ENCODE peak calls at places on chromosomes 7 and 10, in six cellular contexts. One of them, this sample, is unnamed.
A peak's percentile ranks its signal among the peaks of the same experiment; 100 is the strongest.

GRCh38 chr7:92754756-92755581 is 81.4 kb downstream of the CDK6 start:
- DNase-seq in stimulated activated effector memory CD8-positive, alpha-beta T cell treated with anti-CD3 and anti-CD28 coated beads, Interleukin-12 subunit alpha, Interleukin-12 subunit beta, amount 100 ng/mL, for 72 hours: no peak
- DNase-seq in activated CD8-positive, alpha-beta memory T cell treated with anti-CD3 and anti-CD28 coated beads, Interleukin-2, amount 10 ng/mL, durations not matched to agents 7 days and 5 days: no peak
- DNase-seq in memory B cell: no peak
- DNase-seq in A549: no peak
- DNase-seq in NCI-H510A treated with DMSO at 0.1 percent for 48 hours: no peak
- DNase-seq in this sample: no peak

GRCh38 chr10:61068471-61068870 is 124.5 kb upstream of the RHOBTB1 start:
- DNase-seq in stimulated activated effector memory CD8-positive, alpha-beta T cell treated with anti-CD3 and anti-CD28 coated beads, Interleukin-12 subunit alpha, Interleukin-12 subunit beta, amount 100 ng/mL, for 72 hours: no peak
- DNase-seq in activated CD8-positive, alpha-beta memory T cell treated with anti-CD3 and anti-CD28 coated beads, Interleukin-2, amount 10 ng/mL, durations not matched to agents 7 days and 5 days: no peak
- DNase-seq in memory B cell: no peak
- DNase-seq in A549: no peak
- DNase-seq in NCI-H510A treated with DMSO at 0.1 percent for 48 hours: no peak
- DNase-seq in this sample: no peak

GRCh38 chr10:119250641-119251314 is 43.4 kb downstream of the GRK5 start:
- DNase-seq in stimulated activated effector memory CD8-positive, alpha-beta T cell treated with anti-CD3 and anti-CD28 coated beads, Interleukin-12 subunit alpha, Interleukin-12 subunit beta, amount 100 ng/mL, for 72 hours: no peak
- DNase-seq in activated CD8-positive, alpha-beta memory T cell treated with anti-CD3 and anti-CD28 coated beads, Interleukin-2, amount 10 ng/mL, durations not matched to agents 7 days and 5 days: no peak
- DNase-seq in memory B cell: no peak
- DNase-seq in A549: peak; percentile 66
- DNase-seq in NCI-H510A treated with DMSO at 0.1 percent for 48 hours: no peak
- DNase-seq in this sample: no peak

GRCh38 chr10:117140525-117140902 is 2.4 kb upstream of the VAX1 start:
- DNase-seq in stimulated activated effector memory CD8-positive, alpha-beta T cell treated with anti-CD3 and anti-CD28 coated beads, Interleukin-12 subunit alpha, Interleukin-12 subunit beta, amount 100 ng/mL, for 72 hours: no peak
- DNase-seq in activated CD8-positive, alpha-beta memory T cell treated with anti-CD3 and anti-CD28 coated beads, Interleukin-2, amount 10 ng/mL, durations not matched to agents 7 days and 5 days: no peak
- DNase-seq in memory B cell: no peak
- DNase-seq in A549: no peak
- DNase-seq in NCI-H510A treated with DMSO at 0.1 percent for 48 hours: no peak
- DNase-seq in this sample: no peak

GRCh38 chr7:151801782-151802468 is 75.0 kb downstream of the PRKAG2 start:
- DNase-seq in stimulated activated effector memory CD8-positive, alpha-beta T cell treated with anti-CD3 and anti-CD28 coated beads, Interleukin-12 subunit alpha, Interleukin-12 subunit beta, amount 100 ng/mL, for 72 hours: no peak
- DNase-seq in activated CD8-positive, alpha-beta memory T cell treated with anti-CD3 and anti-CD28 coated beads, Interleukin-2, amount 10 ng/mL, durations not matched to agents 7 days and 5 days: no peak
- DNase-seq in memory B cell: no peak
- DNase-seq in A549: no peak
- DNase-seq in NCI-H510A treated with DMSO at 0.1 percent for 48 hours: no peak
- DNase-seq in this sample: no peak

GRCh38 chr10:86521620-86522384 is at the start of gene WAPL:
- DNase-seq in stimulated activated effector memory CD8-positive, alpha-beta T cell treated with anti-CD3 and anti-CD28 coated beads, Interleukin-12 subunit alpha, Interleukin-12 subunit beta, amount 100 ng/mL, for 72 hours: peak; percentile 96
- DNase-seq in activated CD8-positive, alpha-beta memory T cell treated with anti-CD3 and anti-CD28 coated beads, Interleukin-2, amount 10 ng/mL, durations not matched to agents 7 days and 5 days: peak; percentile 95
- DNase-seq in memory B cell: peak; percentile 91
- DNase-seq in A549: peak; percentile 95
- DNase-seq in NCI-H510A treated with DMSO at 0.1 percent for 48 hours: peak; percentile 85
- DNase-seq in this sample: peak; percentile 89

GRCh38 chr10:98047009-98047741 is 16.8 kb upstream of the CRTAC1 start:
- DNase-seq in stimulated activated effector memory CD8-positive, alpha-beta T cell treated with anti-CD3 and anti-CD28 coated beads, Interleukin-12 subunit alpha, Interleukin-12 subunit beta, amount 100 ng/mL, for 72 hours: no peak
- DNase-seq in activated CD8-positive, alpha-beta memory T cell treated with anti-CD3 and anti-CD28 coated beads, Interleukin-2, amount 10 ng/mL, durations not matched to agents 7 days and 5 days: no peak
- DNase-seq in memory B cell: no peak
- DNase-seq in A549: no peak
- DNase-seq in NCI-H510A treated with DMSO at 0.1 percent for 48 hours: no peak
- DNase-seq in this sample: no peak

GRCh38 chr10:129411146-129411705 is 55.8 kb upstream of the MGMT start:
- DNase-seq in stimulated activated effector memory CD8-positive, alpha-beta T cell treated with anti-CD3 and anti-CD28 coated beads, Interleukin-12 subunit alpha, Interleukin-12 subunit beta, amount 100 ng/mL, for 72 hours: no peak
- DNase-seq in activated CD8-positive, alpha-beta memory T cell treated with anti-CD3 and anti-CD28 coated beads, Interleukin-2, amount 10 ng/mL, durations not matched to agents 7 days and 5 days: no peak
- DNase-seq in memory B cell: no peak
- DNase-seq in A549: no peak
- DNase-seq in NCI-H510A treated with DMSO at 0.1 percent for 48 hours: no peak
- DNase-seq in this sample: no peak

GRCh38 chr7:39810710-39811109 is 139.3 kb upstream of the CDK13 start:
- DNase-seq in stimulated activated effector memory CD8-positive, alpha-beta T cell treated with anti-CD3 and anti-CD28 coated beads, Interleukin-12 subunit alpha, Interleukin-12 subunit beta, amount 100 ng/mL, for 72 hours: no peak
- DNase-seq in activated CD8-positive, alpha-beta memory T cell treated with anti-CD3 and anti-CD28 coated beads, Interleukin-2, amount 10 ng/mL, durations not matched to agents 7 days and 5 days: no peak
- DNase-seq in memory B cell: no peak
- DNase-seq in A549: no peak
- DNase-seq in NCI-H510A treated with DMSO at 0.1 percent for 48 hours: no peak
- DNase-seq in this sample: no peak

GRCh38 chr7:149285581-149285975 is 23.6 kb downstream of the ZNF783 start:
- DNase-seq in stimulated activated effector memory CD8-positive, alpha-beta T cell treated with anti-CD3 and anti-CD28 coated beads, Interleukin-12 subunit alpha, Interleukin-12 subunit beta, amount 100 ng/mL, for 72 hours: no peak
- DNase-seq in activated CD8-positive, alpha-beta memory T cell treated with anti-CD3 and anti-CD28 coated beads, Interleukin-2, amount 10 ng/mL, durations not matched to agents 7 days and 5 days: no peak
- DNase-seq in memory B cell: no peak
- DNase-seq in A549: peak; percentile 15
- DNase-seq in NCI-H510A treated with DMSO at 0.1 percent for 48 hours: no peak
- DNase-seq in this sample: peak; percentile 19

GRCh38 chr7:100607111-100607510 is 4.9 kb downstream of the PCOLCE start:
- DNase-seq in stimulated activated effector memory CD8-positive, alpha-beta T cell treated with anti-CD3 and anti-CD28 coated beads, Interleukin-12 subunit alpha, Interleukin-12 subunit beta, amount 100 ng/mL, for 72 hours: no peak
- DNase-seq in activated CD8-positive, alpha-beta memory T cell treated with anti-CD3 and anti-CD28 coated beads, Interleukin-2, amount 10 ng/mL, durations not matched to agents 7 days and 5 days: no peak
- DNase-seq in memory B cell: no peak
- DNase-seq in A549: no peak
- DNase-seq in NCI-H510A treated with DMSO at 0.1 percent for 48 hours: no peak
- DNase-seq in this sample: no peak

GRCh38 chr7:69656890-69657289 is 58.6 kb downstream of the AUTS2 start:
- DNase-seq in stimulated activated effector memory CD8-positive, alpha-beta T cell treated with anti-CD3 and anti-CD28 coated beads, Interleukin-12 subunit alpha, Interleukin-12 subunit beta, amount 100 ng/mL, for 72 hours: no peak
- DNase-seq in activated CD8-positive, alpha-beta memory T cell treated with anti-CD3 and anti-CD28 coated beads, Interleukin-2, amount 10 ng/mL, durations not matched to agents 7 days and 5 days: no peak
- DNase-seq in memory B cell: no peak
- DNase-seq in A549: no peak
- DNase-seq in NCI-H510A treated with DMSO at 0.1 percent for 48 hours: no peak
- DNase-seq in this sample: no peak

GRCh38 chr7:16984346-16984745 is 102.6 kb upstream of the AGR3 start:
- DNase-seq in stimulated activated effector memory CD8-positive, alpha-beta T cell treated with anti-CD3 and anti-CD28 coated beads, Interleukin-12 subunit alpha, Interleukin-12 subunit beta, amount 100 ng/mL, for 72 hours: no peak
- DNase-seq in activated CD8-positive, alpha-beta memory T cell treated with anti-CD3 and anti-CD28 coated beads, Interleukin-2, amount 10 ng/mL, durations not matched to agents 7 days and 5 days: no peak
- DNase-seq in memory B cell: no peak
- DNase-seq in A549: no peak
- DNase-seq in NCI-H510A treated with DMSO at 0.1 percent for 48 hours: no peak
- DNase-seq in this sample: peak; percentile 62

GRCh38 chr10:100382553-100382952 is 35.5 kb downstream of the SCD start:
- DNase-seq in stimulated activated effector memory CD8-positive, alpha-beta T cell treated with anti-CD3 and anti-CD28 coated beads, Interleukin-12 subunit alpha, Interleukin-12 subunit beta, amount 100 ng/mL, for 72 hours: no peak
- DNase-seq in activated CD8-positive, alpha-beta memory T cell treated with anti-CD3 and anti-CD28 coated beads, Interleukin-2, amount 10 ng/mL, durations not matched to agents 7 days and 5 days: no peak
- DNase-seq in memory B cell: no peak
- DNase-seq in A549: no peak
- DNase-seq in NCI-H510A treated with DMSO at 0.1 percent for 48 hours: no peak
- DNase-seq in this sample: no peak

GRCh38 chr7:157250605-157251228 is 86.1 kb upstream of the DNAJB6 start:
- DNase-seq in stimulated activated effector memory CD8-positive, alpha-beta T cell treated with anti-CD3 and anti-CD28 coated beads, Interleukin-12 subunit alpha, Interleukin-12 subunit beta, amount 100 ng/mL, for 72 hours: peak; percentile 39
- DNase-seq in activated CD8-positive, alpha-beta memory T cell treated with anti-CD3 and anti-CD28 coated beads, Interleukin-2, amount 10 ng/mL, durations not matched to agents 7 days and 5 days: peak; percentile 63
- DNase-seq in memory B cell: peak; percentile 42
- DNase-seq in A549: peak; percentile 73
- DNase-seq in NCI-H510A treated with DMSO at 0.1 percent for 48 hours: peak; percentile 39
- DNase-seq in this sample: peak; percentile 47

GRCh38 chr10:14758994-14759664 is 15.6 kb downstream of the FAM107B start:
- DNase-seq in stimulated activated effector memory CD8-positive, alpha-beta T cell treated with anti-CD3 and anti-CD28 coated beads, Interleukin-12 subunit alpha, Interleukin-12 subunit beta, amount 100 ng/mL, for 72 hours: no peak
- DNase-seq in activated CD8-positive, alpha-beta memory T cell treated with anti-CD3 and anti-CD28 coated beads, Interleukin-2, amount 10 ng/mL, durations not matched to agents 7 days and 5 days: no peak
- DNase-seq in memory B cell: no peak
- DNase-seq in A549: peak; percentile 32
- DNase-seq in NCI-H510A treated with DMSO at 0.1 percent for 48 hours: no peak
- DNase-seq in this sample: no peak

GRCh38 chr10:62305813-62306212 is 37.2 kb upstream of the RTKN2 start:
- DNase-seq in stimulated activated effector memory CD8-positive, alpha-beta T cell treated with anti-CD3 and anti-CD28 coated beads, Interleukin-12 subunit alpha, Interleukin-12 subunit beta, amount 100 ng/mL, for 72 hours: no peak
- DNase-seq in activated CD8-positive, alpha-beta memory T cell treated with anti-CD3 and anti-CD28 coated beads, Interleukin-2, amount 10 ng/mL, durations not matched to agents 7 days and 5 days: no peak
- DNase-seq in memory B cell: no peak
- DNase-seq in A549: no peak
- DNase-seq in NCI-H510A treated with DMSO at 0.1 percent for 48 hours: no peak
- DNase-seq in this sample: no peak

GRCh38 chr10:33139191-33139646 is 181.2 kb upstream of the ITGB1 start:
- DNase-seq in stimulated activated effector memory CD8-positive, alpha-beta T cell treated with anti-CD3 and anti-CD28 coated beads, Interleukin-12 subunit alpha, Interleukin-12 subunit beta, amount 100 ng/mL, for 72 hours: no peak
- DNase-seq in activated CD8-positive, alpha-beta memory T cell treated with anti-CD3 and anti-CD28 coated beads, Interleukin-2, amount 10 ng/mL, durations not matched to agents 7 days and 5 days: peak; percentile 79
- DNase-seq in memory B cell: peak; percentile 31
- DNase-seq in A549: peak; percentile 48
- DNase-seq in NCI-H510A treated with DMSO at 0.1 percent for 48 hours: peak; percentile 7
- DNase-seq in this sample: no peak

GRCh38 chr7:31051598-31052503 is at the start of gene ADCYAP1R1:
- DNase-seq in stimulated activated effector memory CD8-positive, alpha-beta T cell treated with anti-CD3 and anti-CD28 coated beads, Interleukin-12 subunit alpha, Interleukin-12 subunit beta, amount 100 ng/mL, for 72 hours: no peak
- DNase-seq in activated CD8-positive, alpha-beta memory T cell treated with anti-CD3 and anti-CD28 coated beads, Interleukin-2, amount 10 ng/mL, durations not matched to agents 7 days and 5 days: no peak
- DNase-seq in memory B cell: no peak
- DNase-seq in A549: no peak
- DNase-seq in NCI-H510A treated with DMSO at 0.1 percent for 48 hours: peak; percentile 4
- DNase-seq in this sample: peak; percentile 66

GRCh38 chr7:18126274-18126673 is 98.6 kb upstream of the PRPS1L1 start:
- DNase-seq in stimulated activated effector memory CD8-positive, alpha-beta T cell treated with anti-CD3 and anti-CD28 coated beads, Interleukin-12 subunit alpha, Interleukin-12 subunit beta, amount 100 ng/mL, for 72 hours: no peak
- DNase-seq in activated CD8-positive, alpha-beta memory T cell treated with anti-CD3 and anti-CD28 coated beads, Interleukin-2, amount 10 ng/mL, durations not matched to agents 7 days and 5 days: no peak
- DNase-seq in memory B cell: no peak
- DNase-seq in A549: no peak
- DNase-seq in NCI-H510A treated with DMSO at 0.1 percent for 48 hours: no peak
- DNase-seq in this sample: no peak

GRCh38 chr7:99224263-99224947 is 16.5 kb upstream of the KPNA7 start:
- DNase-seq in stimulated activated effector memory CD8-positive, alpha-beta T cell treated with anti-CD3 and anti-CD28 coated beads, Interleukin-12 subunit alpha, Interleukin-12 subunit beta, amount 100 ng/mL, for 72 hours: no peak
- DNase-seq in activated CD8-positive, alpha-beta memory T cell treated with anti-CD3 and anti-CD28 coated beads, Interleukin-2, amount 10 ng/mL, durations not matched to agents 7 days and 5 days: peak; percentile 41
- DNase-seq in memory B cell: no peak
- DNase-seq in A549: peak; percentile 84
- DNase-seq in NCI-H510A treated with DMSO at 0.1 percent for 48 hours: no peak
- DNase-seq in this sample: no peak

GRCh38 chr7:77482015-77482414 is 55.1 kb upstream of the PTPN12 start:
- DNase-seq in stimulated activated effector memory CD8-positive, alpha-beta T cell treated with anti-CD3 and anti-CD28 coated beads, Interleukin-12 subunit alpha, Interleukin-12 subunit beta, amount 100 ng/mL, for 72 hours: no peak
- DNase-seq in activated CD8-positive, alpha-beta memory T cell treated with anti-CD3 and anti-CD28 coated beads, Interleukin-2, amount 10 ng/mL, durations not matched to agents 7 days and 5 days: no peak
- DNase-seq in memory B cell: no peak
- DNase-seq in A549: peak; percentile 94
- DNase-seq in NCI-H510A treated with DMSO at 0.1 percent for 48 hours: no peak
- DNase-seq in this sample: no peak

GRCh38 chr10:15097011-15097812 is at the start of gene RPP38:
- DNase-seq in stimulated activated effector memory CD8-positive, alpha-beta T cell treated with anti-CD3 and anti-CD28 coated beads, Interleukin-12 subunit alpha, Interleukin-12 subunit beta, amount 100 ng/mL, for 72 hours: peak; percentile 98
- DNase-seq in activated CD8-positive, alpha-beta memory T cell treated with anti-CD3 and anti-CD28 coated beads, Interleukin-2, amount 10 ng/mL, durations not matched to agents 7 days and 5 days: peak; percentile 97
- DNase-seq in memory B cell: peak; percentile 94
- DNase-seq in A549: peak; percentile 96
- DNase-seq in NCI-H510A treated with DMSO at 0.1 percent for 48 hours: peak; percentile 73
- DNase-seq in this sample: peak; percentile 96

GRCh38 chr10:43024942-43025700 is 51.7 kb upstream of the RET start:
- DNase-seq in stimulated activated effector memory CD8-positive, alpha-beta T cell treated with anti-CD3 and anti-CD28 coated beads, Interleukin-12 subunit alpha, Interleukin-12 subunit beta, amount 100 ng/mL, for 72 hours: no peak
- DNase-seq in activated CD8-positive, alpha-beta memory T cell treated with anti-CD3 and anti-CD28 coated beads, Interleukin-2, amount 10 ng/mL, durations not matched to agents 7 days and 5 days: no peak
- DNase-seq in memory B cell: no peak
- DNase-seq in A549: no peak
- DNase-seq in NCI-H510A treated with DMSO at 0.1 percent for 48 hours: peak; percentile 8
- DNase-seq in this sample: no peak

GRCh38 chr7:33940503-33940902 is 35.2 kb downstream of the BMPER start:
- DNase-seq in stimulated activated effector memory CD8-positive, alpha-beta T cell treated with anti-CD3 and anti-CD28 coated beads, Interleukin-12 subunit alpha, Interleukin-12 subunit beta, amount 100 ng/mL, for 72 hours: no peak
- DNase-seq in activated CD8-positive, alpha-beta memory T cell treated with anti-CD3 and anti-CD28 coated beads, Interleukin-2, amount 10 ng/mL, durations not matched to agents 7 days and 5 days: no peak
- DNase-seq in memory B cell: no peak
- DNase-seq in A549: no peak
- DNase-seq in NCI-H510A treated with DMSO at 0.1 percent for 48 hours: no peak
- DNase-seq in this sample: no peak

GRCh38 chr7:120060875-120061274 is 212.1 kb upstream of the KCND2 start:
- DNase-seq in stimulated activated effector memory CD8-positive, alpha-beta T cell treated with anti-CD3 and anti-CD28 coated beads, Interleukin-12 subunit alpha, Interleukin-12 subunit beta, amount 100 ng/mL, for 72 hours: no peak
- DNase-seq in activated CD8-positive, alpha-beta memory T cell treated with anti-CD3 and anti-CD28 coated beads, Interleukin-2, amount 10 ng/mL, durations not matched to agents 7 days and 5 days: no peak
- DNase-seq in memory B cell: no peak
- DNase-seq in A549: no peak
- DNase-seq in NCI-H510A treated with DMSO at 0.1 percent for 48 hours: no peak
- DNase-seq in this sample: no peak

GRCh38 chr10:76411719-76412435 is 980.5 kb downstream of the LRMDA start:
- DNase-seq in stimulated activated effector memory CD8-positive, alpha-beta T cell treated with anti-CD3 and anti-CD28 coated beads, Interleukin-12 subunit alpha, Interleukin-12 subunit beta, amount 100 ng/mL, for 72 hours: no peak
- DNase-seq in activated CD8-positive, alpha-beta memory T cell treated with anti-CD3 and anti-CD28 coated beads, Interleukin-2, amount 10 ng/mL, durations not matched to agents 7 days and 5 days: no peak
- DNase-seq in memory B cell: no peak
- DNase-seq in A549: no peak
- DNase-seq in NCI-H510A treated with DMSO at 0.1 percent for 48 hours: no peak
- DNase-seq in this sample: no peak

GRCh38 chr10:126950401-126951105 is 45.3 kb downstream of the DOCK1 start:
- DNase-seq in stimulated activated effector memory CD8-positive, alpha-beta T cell treated with anti-CD3 and anti-CD28 coated beads, Interleukin-12 subunit alpha, Interleukin-12 subunit beta, amount 100 ng/mL, for 72 hours: no peak
- DNase-seq in activated CD8-positive, alpha-beta memory T cell treated with anti-CD3 and anti-CD28 coated beads, Interleukin-2, amount 10 ng/mL, durations not matched to agents 7 days and 5 days: no peak
- DNase-seq in memory B cell: no peak
- DNase-seq in A549: no peak
- DNase-seq in NCI-H510A treated with DMSO at 0.1 percent for 48 hours: no peak
- DNase-seq in this sample: no peak

GRCh38 chr7:157941210-157941609 is 604.4 kb downstream of the DNAJB6 start:
- DNase-seq in stimulated activated effector memory CD8-positive, alpha-beta T cell treated with anti-CD3 and anti-CD28 coated beads, Interleukin-12 subunit alpha, Interleukin-12 subunit beta, amount 100 ng/mL, for 72 hours: no peak
- DNase-seq in activated CD8-positive, alpha-beta memory T cell treated with anti-CD3 and anti-CD28 coated beads, Interleukin-2, amount 10 ng/mL, durations not matched to agents 7 days and 5 days: no peak
- DNase-seq in memory B cell: no peak
- DNase-seq in A549: no peak
- DNase-seq in NCI-H510A treated with DMSO at 0.1 percent for 48 hours: no peak
- DNase-seq in this sample: no peak

GRCh38 chr7:155999631-156000489 is 187.6 kb upstream of the SHH start:
- DNase-seq in stimulated activated effector memory CD8-positive, alpha-beta T cell treated with anti-CD3 and anti-CD28 coated beads, Interleukin-12 subunit alpha, Interleukin-12 subunit beta, amount 100 ng/mL, for 72 hours: no peak
- DNase-seq in activated CD8-positive, alpha-beta memory T cell treated with anti-CD3 and anti-CD28 coated beads, Interleukin-2, amount 10 ng/mL, durations not matched to agents 7 days and 5 days: peak; percentile 23
- DNase-seq in memory B cell: no peak
- DNase-seq in A549: no peak
- DNase-seq in NCI-H510A treated with DMSO at 0.1 percent for 48 hours: no peak
- DNase-seq in this sample: no peak

GRCh38 chr7:102874166-102874829 is 38.5 kb upstream of the LRRC17 start:
- DNase-seq in stimulated activated effector memory CD8-positive, alpha-beta T cell treated with anti-CD3 and anti-CD28 coated beads, Interleukin-12 subunit alpha, Interleukin-12 subunit beta, amount 100 ng/mL, for 72 hours: no peak
- DNase-seq in activated CD8-positive, alpha-beta memory T cell treated with anti-CD3 and anti-CD28 coated beads, Interleukin-2, amount 10 ng/mL, durations not matched to agents 7 days and 5 days: peak; percentile 72
- DNase-seq in memory B cell: no peak
- DNase-seq in A549: peak; percentile 81
- DNase-seq in NCI-H510A treated with DMSO at 0.1 percent for 48 hours: no peak
- DNase-seq in this sample: no peak

GRCh38 chr10:78336402-78336791 is 302.7 kb downstream of the RPS24 start:
- DNase-seq in stimulated activated effector memory CD8-positive, alpha-beta T cell treated with anti-CD3 and anti-CD28 coated beads, Interleukin-12 subunit alpha, Interleukin-12 subunit beta, amount 100 ng/mL, for 72 hours: no peak
- DNase-seq in activated CD8-positive, alpha-beta memory T cell treated with anti-CD3 and anti-CD28 coated beads, Interleukin-2, amount 10 ng/mL, durations not matched to agents 7 days and 5 days: no peak
- DNase-seq in memory B cell: no peak
- DNase-seq in A549: no peak
- DNase-seq in NCI-H510A treated with DMSO at 0.1 percent for 48 hours: no peak
- DNase-seq in this sample: no peak

This sample was measured in NCI-H1417.